ENCODE peak calls at places on chromosomes 11 and 22, in eight cellular contexts. O is MM.1S, U is neuronal stem cell, K is uterus, Q is Karpas-422, A is transverse colon, I is endothelial cell of umbilical vein, J is pancreas. D is an unnamed sample. For H3K4me1 and H3K36me3, the result is how much of the 10 kb centered on the place peaks cover.

GRCh38 chr22:48340191-48340590 is 1487.5 kb downstream of the BRD1 start:
- DNase-seq in J (no peak), A (no peak), K (no peak), U (no peak), O (no peak), Q (no peak), I (no peak), D (no peak)

GRCh38 chr22:24051568-24051967 is 40.5 kb downstream of the CABIN1 start:
- DNase-seq in K (no peak), O (no peak), A (no peak), U (no peak), I (no peak), J (no peak), Q (no peak), D (no peak)

GRCh38 chr11:114308689-114309089 is 12.5 kb downstream of the NNMT start:
- DNase-seq in J (no peak), A (no peak), Q (no peak), U (no peak), O (no peak), I (no peak), K (peak), D (no peak)

GRCh38 chr22:50610581-50610980 is 10.0 kb downstream of the MAPK8IP2 start:
- DNase-seq in Q (no peak), J (no peak), U (no peak), I (no peak), A (no peak), O (no peak), K (no peak), D (no peak)

GRCh38 chr11:13928566-13929251 is 33.8 kb upstream of the SPON1 start:
- DNase-seq in K (no peak), A (no peak), I (peak), Q (no peak), J (no peak), O (no peak), U (no peak), D (no peak)

GRCh38 chr11:99271527-99271926 is 250.8 kb downstream of the CNTN5 start:
- DNase-seq in O (no peak), I (no peak), A (no peak), J (no peak), Q (no peak), U (peak), K (no peak), D (no peak)

GRCh38 chr11:131760191-131760951 is 390.0 kb downstream of the NTM start:
- DNase-seq in Q (no peak), U (no peak), K (no peak), J (no peak), O (no peak), A (no peak), I (no peak), D (no peak)

GRCh38 chr11:101010899-101011298 is 118.7 kb downstream of the PGR start:
- DNase-seq in A (no peak), U (no peak), J (no peak), K (no peak), Q (no peak), O (no peak), I (no peak), D (no peak)

GRCh38 chr22:26436903-26437515 is 7.9 kb downstream of the ASPHD2 start:
- DNase-seq in J (peak), O (no peak), I (no peak), U (no peak), A (peak), K (no peak), Q (no peak), D (no peak)

GRCh38 chr11:129595043-129595962 is 219.7 kb downstream of the BARX2 start:
- DNase-seq in K (no peak), A (no peak), I (no peak), U (no peak), J (no peak), O (no peak), Q (no peak), D (no peak)

GRCh38 chr11:68303083-68303482 is 9.3 kb upstream of the LRP5 start:
- DNase-seq in U (no peak), O (no peak), I (no peak), Q (peak), J (no peak), A (no peak), K (no peak), D (no peak)

GRCh38 chr11:128018692-128019091 is 568.7 kb downstream of the ETS1 start:
- DNase-seq in O (no peak), I (no peak), Q (no peak), A (no peak), J (no peak), U (no peak), K (no peak), D (no peak)

GRCh38 chr11:2762451-2762850 is 62.7 kb upstream of the KCNQ1OT1 start:
- DNase-seq in Q (no peak), I (no peak), A (no peak), U (no peak), O (no peak), J (no peak), K (no peak), D (no peak)

GRCh38 chr11:81492923-81493445 is 1240.7 kb downstream of the FAM181B start:
- DNase-seq in K (no peak), Q (no peak), J (no peak), A (no peak), O (no peak), U (no peak), I (no peak), D (no peak)

GRCh38 chr11:129298990-129299389 is 76.7 kb upstream of the BARX2 start:
- DNase-seq in Q (no peak), I (no peak), O (no peak), A (no peak), K (no peak), U (no peak), J (no peak), D (no peak)

GRCh38 chr22:17303840-17304779 is 65.2 kb upstream of the CECR2 start:
- DNase-seq in Q (no peak), I (no peak), J (no peak), U (no peak), A (peak), O (peak), K (no peak), D (no peak)

GRCh38 chr11:77592727-77593126 is 3.0 kb downstream of the AQP11 start:
- DNase-seq in J (no peak), Q (no peak), O (no peak), A (no peak), U (no peak), K (no peak), I (no peak), D (no peak)

GRCh38 chr11:34395916-34396555 is 38.2 kb upstream of the ABTB2 start:
- DNase-seq in A (no peak), I (peak), K (no peak), U (no peak), O (no peak), Q (no peak), J (no peak), D (peak)

GRCh38 chr22:24486501-24486921 is 8.6 kb upstream of the UPB1 start:
- DNase-seq in K (no peak), O (no peak), U (no peak), I (peak), Q (peak), J (no peak), A (no peak), D (no peak)

GRCh38 chr22:33917744-33918406 is 2.4 kb downstream of the LARGE1 start:
- DNase-seq in O (peak), J (no peak), U (no peak), K (no peak), Q (no peak), I (no peak), A (no peak), D (peak)

GRCh38 chr11:20671856-20672546 is 2.6 kb downstream of the NELL1 start:
- DNase-seq in U (no peak), O (no peak), I (no peak), Q (no peak), A (no peak), K (no peak), J (no peak), D (peak)

GRCh38 chr11:9765320-9766101 is 101.6 kb downstream of the SWAP70 start:
- DNase-seq in A (no peak), J (no peak), I (peak), K (peak), Q (no peak), O (no peak), U (no peak), D (no peak)

GRCh38 chr22:35987487-35987886 is 41.1 kb downstream of the RBFOX2 start:
- DNase-seq in I (no peak), U (no peak), Q (peak), O (no peak), J (no peak), A (no peak), K (no peak), D (no peak)

GRCh38 chr11:83847635-83848034 is 561.5 kb upstream of the CCDC90B start:
- DNase-seq in O (no peak), J (no peak), A (no peak), Q (no peak), U (no peak), I (no peak), K (no peak), D (no peak)

GRCh38 chr11:74877132-74877531 is 71.8 kb downstream of the XRRA1 start:
- DNase-seq in Q (peak), K (no peak), A (no peak), U (no peak), O (no peak), I (no peak), J (no peak), D (no peak)

GRCh38 chr22:43412808-43413785 is 1.3 kb downstream of the MPPED1 start:
- DNase-seq in J (peak), K (no peak), I (no peak), Q (no peak), U (peak), O (no peak), A (no peak), D (no peak)

GRCh38 chr11:36372101-36372767 is 76.1 kb downstream of the PRR5L start:
- DNase-seq in Q (no peak), A (no peak), I (no peak), U (no peak), O (no peak), J (no peak), K (no peak), D (no peak)

GRCh38 chr11:123483465-123483864 is 53.4 kb downstream of the GRAMD1B start:
- DNase-seq in Q (no peak), K (no peak), A (no peak), J (no peak), O (no peak), U (no peak), I (no peak), D (no peak)

GRCh38 chr22:22948651-22949611 is 61.3 kb downstream of the IGLL5 start:
- DNase-seq in J (no peak), I (no peak), A (no peak), O (peak), U (no peak), Q (no peak), K (no peak), D (no peak)

GRCh38 chr22:41365425-41365824 is 16.3 kb upstream of the TEF start:
- DNase-seq in A (no peak), O (no peak), Q (no peak), J (no peak), U (no peak), K (no peak), I (no peak), D (no peak)

GRCh38 chr11:44605965-44606364 is 40.5 kb downstream of the CD82 start:
- DNase-seq in I (no peak), K (no peak), A (no peak), J (no peak), O (no peak), U (no peak), Q (no peak), D (no peak)
- H3K4me1 ChIP-seq in I (under half), K (under half), A (under half), J (under half), O (under half), U (under half), Q (half or more), D (under half)

DNA sequence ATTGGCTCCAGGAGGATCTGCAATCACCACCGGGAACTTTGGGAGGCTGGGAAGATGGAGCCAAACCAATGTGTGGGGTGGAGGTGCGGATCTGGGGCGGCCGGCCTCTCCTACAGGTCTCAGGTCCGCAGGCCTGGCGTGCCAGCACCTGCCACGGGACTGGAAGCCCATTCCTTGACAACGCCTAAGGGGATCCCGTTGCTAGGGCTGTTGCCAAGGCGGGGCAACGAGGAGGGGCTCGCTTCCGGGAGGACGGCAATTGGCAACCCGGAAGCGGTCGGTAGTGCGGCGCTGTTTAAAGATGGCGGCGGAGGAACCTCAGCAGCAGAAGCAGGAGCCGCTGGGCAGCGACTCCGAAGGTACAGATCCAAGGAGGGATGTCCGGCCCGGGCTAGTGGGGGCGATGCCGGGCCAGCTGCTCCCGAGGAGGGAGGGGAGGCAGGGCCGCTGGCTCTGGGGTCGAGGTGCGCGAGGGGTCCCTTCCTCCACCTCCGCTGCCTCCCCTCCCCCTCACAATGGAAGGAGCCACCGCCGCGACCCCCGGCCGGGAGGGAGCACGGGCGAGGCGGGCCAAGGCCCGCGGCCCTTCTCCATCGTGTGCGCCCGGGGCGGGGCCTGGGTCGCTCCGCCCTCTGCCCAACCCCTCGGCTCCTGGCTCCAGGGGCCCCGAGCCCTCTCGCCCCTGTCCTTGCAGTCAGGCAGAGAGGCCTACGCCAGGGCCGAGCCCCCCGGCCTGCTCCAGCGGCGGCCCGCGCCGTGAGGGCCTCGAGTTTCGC is at the start of gene OTUB1:
- DNase-seq in K (peak), Q (peak), U (peak), I (peak), A (peak), O (peak), J (peak), D (peak)
- H3K36me3 ChIP-seq in K (under half), Q (under half), U (under half), I (under half), A (under half), O (under half), J (under half), D (under half)

GRCh38 chr11:111335124-111335535 is 36.8 kb downstream of the POU2AF3 start:
- DNase-seq in K (no peak), A (no peak), U (no peak), I (no peak), J (no peak), O (no peak), Q (no peak), D (no peak)
- H3K4me1 ChIP-seq in K (under half), A (under half), U (under half), I (under half), J (under half), O (under half), Q (under half), D (under half)

GRCh38 chr11:67158241-67158640 is 39.2 kb downstream of the KDM2A start:
- DNase-seq in J (no peak), I (no peak), Q (no peak), A (no peak), U (no peak), K (no peak), O (no peak), D (no peak)
- H3K36me3 ChIP-seq in J (under half), I (under half), Q (under half), A (under half), U (under half), K (under half), O (under half), D (under half)

GRCh38 chr11:57776577-57776976 is 15.0 kb downstream of the CTNND1 start:
- DNase-seq in Q (no peak), K (no peak), A (no peak), J (no peak), U (no peak), I (no peak), O (no peak), D (no peak)
- H3K4me1 ChIP-seq in Q (under half), K (under half), A (half or more), J (half or more), U (under half), I (half or more), O (under half), D (half or more)

DNA sequence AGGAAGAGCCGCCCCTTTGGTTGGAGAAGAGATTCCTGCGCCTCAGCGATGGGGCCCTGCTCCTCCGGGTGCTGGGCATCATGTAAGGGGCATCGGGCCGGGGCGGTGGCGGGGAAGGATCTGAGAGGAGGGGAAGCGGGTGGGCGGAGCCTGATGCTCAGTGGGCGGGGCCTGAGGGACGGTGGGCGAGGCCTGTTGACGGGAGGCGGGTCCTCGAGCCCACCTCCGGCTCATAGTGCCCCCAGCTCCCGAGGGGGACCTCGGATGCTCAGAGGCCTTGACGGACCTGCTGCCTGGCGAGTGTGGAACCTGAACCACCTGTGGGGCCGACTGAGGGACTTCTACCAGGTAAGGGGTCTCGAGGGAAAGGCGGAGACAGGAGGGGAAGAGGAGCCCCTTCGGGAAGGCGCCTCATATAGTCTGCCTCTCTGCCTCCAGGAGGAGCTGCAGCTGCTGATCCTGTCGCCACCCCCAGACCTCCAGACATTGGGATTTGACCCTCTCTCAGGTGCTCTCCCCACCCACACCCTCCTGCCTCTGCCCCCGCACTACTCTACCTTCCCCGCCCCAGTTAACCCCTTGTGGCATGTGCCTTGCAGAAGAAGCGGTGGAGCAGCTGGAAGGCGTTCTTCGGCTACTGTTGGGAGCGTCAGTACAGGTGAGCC is 799 bp downstream of the CCDC88B start:
- DNase-seq in O (peak), J (peak), I (peak), A (peak), U (peak), K (no peak), Q (peak), D (peak)
- H3K36me3 ChIP-seq in O (under half), J (under half), I (under half), A (under half), U (under half), K (under half), Q (under half), D (under half)

GRCh38 chr11:117825538-117826359 is 1.2 kb upstream of the FXYD2 start:
- DNase-seq in A (peak), I (no peak), U (no peak), J (no peak), O (no peak), Q (no peak), K (peak), D (no peak)

GRCh38 chr11:117824571-117825537 is at the start of gene FXYD2:
- DNase-seq in Q (no peak), A (peak), I (peak), K (peak), O (no peak), U (no peak), J (peak), D (no peak)

GRCh38 chr11:117827521-117828511 is 3.3 kb upstream of the FXYD2 start:
- DNase-seq in Q (no peak), O (no peak), A (peak), J (no peak), K (peak), U (no peak), I (no peak), D (no peak)

GRCh38 chr11:117826832-117827231 is 2.3 kb upstream of the FXYD2 start:
- DNase-seq in U (no peak), A (no peak), O (no peak), K (peak), I (no peak), J (no peak), Q (no peak), D (peak)

GRCh38 chr11:117826360-117826635 is 1.8 kb upstream of the FXYD2 start:
- DNase-seq in A (no peak), K (no peak), Q (no peak), I (no peak), O (no peak), J (no peak), U (no peak), D (peak)
- H3K4me1 ChIP-seq in A (under half), K (under half), Q (under half), I (under half), O (under half), J (under half), U (under half), D (under half)

GRCh38 chr11:813037-813436 is 3.3 kb downstream of the RPLP2 start:
- DNase-seq in J (no peak), O (no peak), Q (no peak), U (no peak), A (no peak), K (no peak), I (no peak), D (no peak)
- H3K36me3 ChIP-seq in J (under half), O (under half), Q (under half), U (under half), A (under half), K (under half), I (under half), D (under half)

GRCh38 chr22:38181453-38182200 is at the start of gene PLA2G6:
- DNase-seq in J (peak), O (peak), Q (peak), K (peak), I (peak), A (peak), U (peak), D (peak)
- H3K4me1 ChIP-seq in J (under half), O (under half), Q (under half), K (under half), I (under half), A (half or more), U (under half), D (under half)